ENCODE peak calls at places on chromosomes 4 and X, in six cellular contexts. One of them, this sample, is unnamed. For H3K36me3, the result is how much of the 10 kb centered on the place peaks cover.

GRCh38 chrX:96611619-96612362 is 72.9 kb upstream of the DIAPH2 start:
- DNase-seq in endothelial cell of umbilical vein: no peak
- DNase-seq in neural progenitor cell: peak
- DNase-seq in mesenchymal stem cell: no peak
- DNase-seq in GM23338: no peak
- DNase-seq in SK-N-SH: peak
- DNase-seq in this sample: no peak

GRCh38 chrX:29746326-29746725 is 469.0 kb upstream of the MAGEB2 start:
- DNase-seq in endothelial cell of umbilical vein: no peak
- DNase-seq in neural progenitor cell: no peak
- DNase-seq in mesenchymal stem cell: no peak
- DNase-seq in GM23338: no peak
- DNase-seq in SK-N-SH: no peak
- DNase-seq in this sample: no peak

GRCh38 chr4:101238706-101239105 is 108.6 kb downstream of the PPP3CA start:
- DNase-seq in endothelial cell of umbilical vein: peak
- DNase-seq in neural progenitor cell: no peak
- DNase-seq in mesenchymal stem cell: peak
- DNase-seq in GM23338: no peak
- DNase-seq in SK-N-SH: no peak
- DNase-seq in this sample: no peak

GRCh38 chrX:103716967-103717366 is 6.3 kb downstream of the TMEM31 start:
- DNase-seq in endothelial cell of umbilical vein: peak
- DNase-seq in neural progenitor cell: no peak
- DNase-seq in mesenchymal stem cell: peak
- DNase-seq in GM23338: no peak
- DNase-seq in SK-N-SH: no peak
- DNase-seq in this sample: no peak

GRCh38 chrX:107542500-107542899 is 85.8 kb upstream of the PRPS1 start:
- DNase-seq in endothelial cell of umbilical vein: peak
- DNase-seq in neural progenitor cell: peak
- DNase-seq in mesenchymal stem cell: peak
- DNase-seq in GM23338: peak
- DNase-seq in SK-N-SH: peak
- DNase-seq in this sample: no peak

GRCh38 chrX:115562492-115562872 is 1.5 kb downstream of the PLS3 start:
- DNase-seq in endothelial cell of umbilical vein: peak
- DNase-seq in neural progenitor cell: no peak
- DNase-seq in mesenchymal stem cell: peak
- DNase-seq in GM23338: peak
- DNase-seq in SK-N-SH: no peak
- DNase-seq in this sample: peak

GRCh38 chr4:85607624-85608023 is 132.7 kb downstream of the ARHGAP24 start:
- DNase-seq in endothelial cell of umbilical vein: no peak
- DNase-seq in neural progenitor cell: no peak
- DNase-seq in mesenchymal stem cell: no peak
- DNase-seq in GM23338: no peak
- DNase-seq in SK-N-SH: no peak
- DNase-seq in this sample: no peak

GRCh38 chr4:94349193-94349592 is 6.6 kb upstream of the HPGDS start:
- DNase-seq in endothelial cell of umbilical vein: peak
- DNase-seq in neural progenitor cell: no peak
- DNase-seq in mesenchymal stem cell: peak
- DNase-seq in GM23338: no peak
- DNase-seq in SK-N-SH: no peak
- DNase-seq in this sample: no peak

GRCh38 chr4:123505457-123506310 is 109.1 kb downstream of the SPRY1 start:
- DNase-seq in endothelial cell of umbilical vein: peak
- DNase-seq in neural progenitor cell: peak
- DNase-seq in mesenchymal stem cell: peak
- DNase-seq in GM23338: peak
- DNase-seq in SK-N-SH: peak
- DNase-seq in this sample: peak

GRCh38 chr4:152633118-152633517 is 46.7 kb downstream of the TMEM154 start:
- DNase-seq in endothelial cell of umbilical vein: no peak
- DNase-seq in neural progenitor cell: no peak
- DNase-seq in mesenchymal stem cell: no peak
- DNase-seq in GM23338: peak
- DNase-seq in SK-N-SH: peak
- DNase-seq in this sample: no peak

GRCh38 chr4:184815046-184815877 is 10.5 kb downstream of the ACSL1 start:
- DNase-seq in endothelial cell of umbilical vein: peak
- DNase-seq in neural progenitor cell: peak
- DNase-seq in mesenchymal stem cell: peak
- DNase-seq in GM23338: no peak
- DNase-seq in SK-N-SH: peak
- DNase-seq in this sample: no peak

GRCh38 chr4:123856689-123857545 is 460.3 kb downstream of the SPRY1 start:
- DNase-seq in endothelial cell of umbilical vein: peak
- DNase-seq in neural progenitor cell: peak
- DNase-seq in mesenchymal stem cell: peak
- DNase-seq in GM23338: peak
- DNase-seq in SK-N-SH: peak
- DNase-seq in this sample: peak

GRCh38 chrX:9781941-9782340 is 4.3 kb upstream of the SHROOM2 start:
- DNase-seq in endothelial cell of umbilical vein: no peak
- DNase-seq in neural progenitor cell: no peak
- DNase-seq in mesenchymal stem cell: no peak
- DNase-seq in GM23338: no peak
- DNase-seq in SK-N-SH: no peak
- DNase-seq in this sample: no peak

GRCh38 chrX:4570141-4570540 is 856.7 kb upstream of the PRKX start:
- DNase-seq in endothelial cell of umbilical vein: no peak
- DNase-seq in neural progenitor cell: no peak
- DNase-seq in mesenchymal stem cell: peak
- DNase-seq in GM23338: no peak
- DNase-seq in SK-N-SH: no peak
- DNase-seq in this sample: no peak

GRCh38 chrX:119266364-119266995 is 30.4 kb downstream of the PGRMC1 start:
- DNase-seq in endothelial cell of umbilical vein: peak
- DNase-seq in neural progenitor cell: peak
- DNase-seq in mesenchymal stem cell: peak
- DNase-seq in GM23338: peak
- DNase-seq in SK-N-SH: peak
- DNase-seq in this sample: no peak

GRCh38 chr4:161188578-161188977 is 975.2 kb downstream of the FSTL5 start:
- DNase-seq in endothelial cell of umbilical vein: no peak
- DNase-seq in neural progenitor cell: no peak
- DNase-seq in mesenchymal stem cell: no peak
- DNase-seq in GM23338: peak
- DNase-seq in SK-N-SH: no peak
- DNase-seq in this sample: no peak

GRCh38 chrX:133698298-133698697 is 283.0 kb upstream of the GPC4 start:
- DNase-seq in endothelial cell of umbilical vein: no peak
- DNase-seq in neural progenitor cell: no peak
- DNase-seq in mesenchymal stem cell: peak
- DNase-seq in GM23338: peak
- DNase-seq in SK-N-SH: peak
- DNase-seq in this sample: no peak

GRCh38 chrX:41827886-41828285 is 95.5 kb downstream of the CASK start:
- DNase-seq in endothelial cell of umbilical vein: no peak
- DNase-seq in neural progenitor cell: peak
- DNase-seq in mesenchymal stem cell: peak
- DNase-seq in GM23338: no peak
- DNase-seq in SK-N-SH: no peak
- DNase-seq in this sample: no peak

GRCh38 chr4:126364290-126364978 is 1049.7 kb downstream of the FAT4 start:
- DNase-seq in endothelial cell of umbilical vein: peak
- DNase-seq in neural progenitor cell: no peak
- DNase-seq in mesenchymal stem cell: peak
- DNase-seq in GM23338: no peak
- DNase-seq in SK-N-SH: no peak
- DNase-seq in this sample: no peak

GRCh38 chrX:11533211-11533651 is 132.5 kb downstream of the ARHGAP6 start:
- DNase-seq in endothelial cell of umbilical vein: peak
- DNase-seq in neural progenitor cell: peak
- DNase-seq in mesenchymal stem cell: peak
- DNase-seq in GM23338: peak
- DNase-seq in SK-N-SH: peak
- DNase-seq in this sample: peak

GRCh38 chr4:25915359-25915716 is 1.3 kb downstream of the SMIM20 start:
- DNase-seq in endothelial cell of umbilical vein: no peak
- DNase-seq in neural progenitor cell: no peak
- DNase-seq in mesenchymal stem cell: no peak
- DNase-seq in GM23338: no peak
- DNase-seq in SK-N-SH: no peak
- DNase-seq in this sample: no peak

GRCh38 chr4:1512738-1513660 is 106.8 kb upstream of the NKX1-1 start:
- DNase-seq in endothelial cell of umbilical vein: peak
- DNase-seq in neural progenitor cell: peak
- DNase-seq in mesenchymal stem cell: peak
- DNase-seq in GM23338: peak
- DNase-seq in SK-N-SH: peak
- DNase-seq in this sample: peak

GRCh38 chr4:169791527-169792156 is 33.9 kb upstream of the HPF1 start:
- DNase-seq in endothelial cell of umbilical vein: peak
- DNase-seq in neural progenitor cell: peak
- DNase-seq in mesenchymal stem cell: peak
- DNase-seq in GM23338: peak
- DNase-seq in SK-N-SH: peak
- DNase-seq in this sample: peak

GRCh38 chr4:172850838-172851237 is 317.8 kb upstream of the GALNT7 start:
- DNase-seq in endothelial cell of umbilical vein: peak
- DNase-seq in neural progenitor cell: no peak
- DNase-seq in mesenchymal stem cell: peak
- DNase-seq in GM23338: no peak
- DNase-seq in SK-N-SH: no peak
- DNase-seq in this sample: no peak

GRCh38 chr4:1578301-1578781 is 105.8 kb downstream of the FAM53A start:
- DNase-seq in endothelial cell of umbilical vein: no peak
- DNase-seq in neural progenitor cell: peak
- DNase-seq in mesenchymal stem cell: no peak
- DNase-seq in GM23338: peak
- DNase-seq in SK-N-SH: no peak
- DNase-seq in this sample: peak

GRCh38 chrX:39645059-39645895 is 452.5 kb downstream of the BCOR start:
- DNase-seq in endothelial cell of umbilical vein: peak
- DNase-seq in neural progenitor cell: peak
- DNase-seq in mesenchymal stem cell: peak
- DNase-seq in GM23338: no peak
- DNase-seq in SK-N-SH: no peak
- DNase-seq in this sample: no peak

GRCh38 chr4:132169660-132170059 is 979.4 kb upstream of the PCDH10 start:
- DNase-seq in endothelial cell of umbilical vein: no peak
- DNase-seq in neural progenitor cell: peak
- DNase-seq in mesenchymal stem cell: no peak
- DNase-seq in GM23338: no peak
- DNase-seq in SK-N-SH: no peak
- DNase-seq in this sample: no peak
- H2AFZ ChIP-seq in endothelial cell of umbilical vein: no peak
- H2AFZ ChIP-seq in neural progenitor cell: no peak
- H2AFZ ChIP-seq in mesenchymal stem cell: no peak
- H2AFZ ChIP-seq in GM23338: peak
- H2AFZ ChIP-seq in SK-N-SH: no peak
- H2AFZ ChIP-seq in this sample: no peak

GRCh38 chr4:82865592-82865991 is 25.4 kb downstream of the SEC31A start:
- DNase-seq in endothelial cell of umbilical vein: peak
- DNase-seq in neural progenitor cell: no peak
- DNase-seq in mesenchymal stem cell: peak
- DNase-seq in GM23338: no peak
- DNase-seq in SK-N-SH: no peak
- DNase-seq in this sample: no peak
- H3K36me3 ChIP-seq in endothelial cell of umbilical vein: under half
- H3K36me3 ChIP-seq in neural progenitor cell: under half
- H3K36me3 ChIP-seq in mesenchymal stem cell: half or more
- H3K36me3 ChIP-seq in GM23338: half or more
- H3K36me3 ChIP-seq in SK-N-SH: half or more
- H3K36me3 ChIP-seq in this sample: under half

GRCh38 chr4:132297346-132297745 is 851.7 kb upstream of the PCDH10 start:
- DNase-seq in endothelial cell of umbilical vein: peak
- DNase-seq in neural progenitor cell: no peak
- DNase-seq in mesenchymal stem cell: peak
- DNase-seq in GM23338: no peak
- DNase-seq in SK-N-SH: no peak
- DNase-seq in this sample: no peak
- H2AFZ ChIP-seq in endothelial cell of umbilical vein: no peak
- H2AFZ ChIP-seq in neural progenitor cell: no peak
- H2AFZ ChIP-seq in mesenchymal stem cell: no peak
- H2AFZ ChIP-seq in GM23338: no peak
- H2AFZ ChIP-seq in SK-N-SH: no peak
- H2AFZ ChIP-seq in this sample: peak

DNA sequence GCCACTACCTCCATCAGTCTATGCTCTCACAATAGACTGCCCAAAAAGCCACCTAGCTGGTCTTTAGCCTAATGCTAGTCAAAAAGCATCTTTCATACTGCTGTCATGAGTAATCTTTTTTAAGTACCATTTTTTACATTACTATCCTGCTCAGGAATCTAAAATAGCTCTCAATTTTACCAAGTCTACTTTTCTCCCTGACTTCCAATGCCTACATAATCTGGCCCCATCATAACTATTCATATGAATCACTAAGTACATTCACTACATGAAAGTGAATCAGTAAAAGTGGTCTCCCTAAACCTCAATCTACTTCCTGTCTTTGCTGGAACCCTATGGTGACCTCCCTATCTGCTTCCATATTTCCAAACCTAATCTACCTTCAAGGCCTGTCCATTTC is 105.9 kb downstream of the THOC2 start:
- DNase-seq in endothelial cell of umbilical vein: no peak
- DNase-seq in neural progenitor cell: no peak
- DNase-seq in mesenchymal stem cell: no peak
- DNase-seq in GM23338: no peak
- DNase-seq in SK-N-SH: no peak
- DNase-seq in this sample: no peak
- H3K36me3 ChIP-seq in endothelial cell of umbilical vein: under half
- H3K36me3 ChIP-seq in neural progenitor cell: under half
- H3K36me3 ChIP-seq in mesenchymal stem cell: half or more
- H3K36me3 ChIP-seq in GM23338: under half
- H3K36me3 ChIP-seq in SK-N-SH: under half
- H3K36me3 ChIP-seq in this sample: half or more

DNA sequence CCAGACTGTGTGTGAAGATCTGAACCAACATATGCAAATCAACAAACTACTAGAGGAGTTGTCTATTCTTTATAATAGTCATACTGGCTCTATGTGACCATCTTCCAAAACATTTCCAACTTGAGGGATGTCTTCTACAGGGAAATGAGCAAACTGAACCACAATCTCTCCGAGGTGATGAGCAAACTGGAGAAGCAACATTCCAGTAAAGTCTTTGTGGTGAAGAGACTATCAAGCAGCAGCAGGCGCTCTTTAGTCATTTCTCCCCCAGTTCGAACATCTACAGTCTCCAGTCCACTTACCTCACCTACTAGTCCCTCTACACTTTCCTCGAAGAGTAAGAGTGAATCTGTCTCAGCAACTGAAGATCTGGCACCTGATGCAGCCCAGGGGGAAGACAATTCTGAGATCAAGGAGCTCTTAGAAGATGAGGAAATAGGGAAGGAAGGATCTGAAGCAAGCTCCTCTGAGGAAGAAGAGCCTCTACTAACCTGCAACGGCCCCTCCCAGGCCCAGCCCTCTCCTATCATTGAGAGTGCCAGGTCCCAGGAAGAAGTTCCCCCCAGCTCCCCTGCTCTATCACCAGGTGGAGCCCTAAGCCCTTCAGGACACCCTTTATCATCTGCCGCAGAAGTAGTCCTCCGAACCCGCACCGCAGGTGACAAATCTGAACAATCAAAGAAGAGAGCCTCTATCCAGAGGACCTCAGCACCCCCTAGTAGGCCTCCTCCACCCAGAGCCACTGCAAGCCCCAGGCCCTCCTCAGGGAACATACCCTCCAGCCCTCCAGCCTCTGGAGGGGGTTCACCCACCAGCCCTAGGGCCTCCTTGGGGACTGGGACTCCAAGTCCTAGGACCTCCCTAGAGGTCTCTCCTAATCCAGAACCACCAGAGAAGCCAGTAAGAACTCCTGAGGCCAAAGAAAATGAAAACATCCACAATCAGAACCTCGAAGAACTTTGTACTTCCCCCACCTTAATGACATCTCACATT is 98.1 kb downstream of the HNRNPD start:
- DNase-seq in endothelial cell of umbilical vein: no peak
- DNase-seq in neural progenitor cell: no peak
- DNase-seq in mesenchymal stem cell: no peak
- DNase-seq in GM23338: peak
- DNase-seq in SK-N-SH: no peak
- DNase-seq in this sample: no peak
- H2AFZ ChIP-seq in endothelial cell of umbilical vein: no peak
- H2AFZ ChIP-seq in neural progenitor cell: no peak
- H2AFZ ChIP-seq in mesenchymal stem cell: no peak
- H2AFZ ChIP-seq in GM23338: no peak
- H2AFZ ChIP-seq in SK-N-SH: no peak
- H2AFZ ChIP-seq in this sample: no peak

This sample was measured in neuronal stem cell.